ENCODE peak calls at places on chromosome 18, in ten cellular contexts. H is sigmoid colon, B is mesendoderm, A is psoas muscle, K is suprapubic skin, X is lower lobe of right lung, F is pancreas, R is brain microvascular endothelial cell, D is H7, U is adipocyte. W is an unnamed sample.

GRCh38 chr18:13266208-13267100 is 47.9 kb downstream of the LDLRAD4 start:
- DNase-seq in H (no peak), B (no peak), A (peak; percentile 73), K (no peak), X (peak; percentile 68), F (no peak), R (no peak), D (no peak), U (no peak), W (no peak)

GRCh38 chr18:3595282-3596273 is 145.6 kb downstream of the TGIF1 start:
- DNase-seq in H (peak; percentile 82), B (peak; percentile 76), A (no peak), K (no peak), X (no peak), F (peak; percentile 66), R (peak; percentile 92), D (no peak), U (peak; percentile 83), W (peak; percentile 99)

GRCh38 chr18:54805571-54806334 is 22.5 kb upstream of the RAB27B start:
- DNase-seq in H (no peak), B (no peak), A (no peak), K (no peak), X (no peak), F (no peak), R (peak; percentile 97), D (no peak), U (peak; percentile 50), W (peak; percentile 54)

GRCh38 chr18:61988100-61988499 is 95.3 kb upstream of the RNF152 start:
- DNase-seq in H (no peak), B (no peak), A (no peak), K (no peak), X (no peak), F (no peak), R (no peak), D (no peak), U (no peak), W (no peak)

GRCh38 chr18:55582325-55582724 is 5.7 kb downstream of the TCF4 start:
- DNase-seq in H (no peak), B (peak; percentile 88), A (no peak), K (no peak), X (no peak), F (no peak), R (no peak), D (peak; percentile 54), U (no peak), W (peak; percentile 28)

GRCh38 chr18:69691008-69691760 is 256.5 kb downstream of the CD226 start:
- DNase-seq in H (no peak), B (no peak), A (no peak), K (no peak), X (no peak), F (no peak), R (no peak), D (no peak), U (no peak), W (no peak)

GRCh38 chr18:36158261-36158867 is 28.7 kb downstream of the ELP2 start:
- DNase-seq in H (no peak), B (no peak), A (no peak), K (no peak), X (no peak), F (no peak), R (peak; percentile 69), D (no peak), U (peak; percentile 75), W (peak; percentile 69)

GRCh38 chr18:46950064-46950656 is 32.8 kb downstream of the KATNAL2 start:
- DNase-seq in H (no peak), B (peak; percentile 49), A (no peak), K (no peak), X (no peak), F (no peak), R (peak; percentile 3), D (peak; percentile 63), U (peak; percentile 54), W (no peak)

GRCh38 chr18:36411745-36412168 is 114.2 kb downstream of the FHOD3 start:
- DNase-seq in H (no peak), B (peak; percentile 88), A (no peak), K (no peak), X (no peak), F (no peak), R (peak; percentile 36), D (peak; percentile 62), U (no peak), W (no peak)

GRCh38 chr18:13284330-13285027 is 65.9 kb downstream of the LDLRAD4 start:
- DNase-seq in H (no peak), B (no peak), A (no peak), K (no peak), X (no peak), F (no peak), R (no peak), D (peak; percentile 11), U (no peak), W (no peak)

GRCh38 chr18:39946623-39947061 is 2008.4 kb upstream of the PIK3C3 start:
- DNase-seq in H (no peak), B (peak; percentile 80), A (no peak), K (no peak), X (no peak), F (no peak), R (peak; percentile 63), D (peak; percentile 1), U (peak; percentile 34), W (peak; percentile 58)

GRCh38 chr18:10892801-10893595 is 256.4 kb downstream of the PIEZO2 start:
- DNase-seq in H (no peak), B (no peak), A (no peak), K (no peak), X (no peak), F (no peak), R (no peak), D (no peak), U (peak; percentile 49), W (no peak)

GRCh38 chr18:74896390-74896991 is 298.8 kb downstream of the ZNF407 start:
- DNase-seq in H (no peak), B (peak; percentile 75), A (no peak), K (no peak), X (no peak), F (peak; percentile 64), R (no peak), D (peak; percentile 40), U (no peak), W (peak; percentile 7)

GRCh38 chr18:74892066-74892627 is 294.5 kb downstream of the ZNF407 start:
- DNase-seq in H (no peak), B (no peak), A (no peak), K (no peak), X (no peak), F (no peak), R (no peak), D (no peak), U (no peak), W (no peak)

GRCh38 chr18:74897971-74898657 is 300.4 kb downstream of the ZNF407 start:
- DNase-seq in H (no peak), B (no peak), A (no peak), K (no peak), X (no peak), F (no peak), R (peak; percentile 57), D (no peak), U (peak; percentile 52), W (no peak)

GRCh38 chr18:74898965-74899364 is 301.3 kb downstream of the ZNF407 start:
- DNase-seq in H (no peak), B (no peak), A (no peak), K (no peak), X (no peak), F (no peak), R (peak; percentile 57), D (no peak), U (no peak), W (peak; percentile 56)

GRCh38 chr18:74895686-74896085 is 298.0 kb downstream of the ZNF407 start:
- DNase-seq in H (no peak), B (no peak), A (no peak), K (no peak), X (no peak), F (no peak), R (peak; percentile 38), D (no peak), U (peak; percentile 20), W (peak; percentile 25)
- H3K27me3 ChIP-seq in H (no peaks in the 10 kb centered on the region), B (no peaks in the 10 kb centered on the region), A (no peaks in the 10 kb centered on the region), K (no peaks in the 10 kb centered on the region), X (no peaks in the 10 kb centered on the region), F (no peaks in the 10 kb centered on the region), R (no peaks in the 10 kb centered on the region), D (no peaks in the 10 kb centered on the region), U (no peaks in the 10 kb centered on the region), W (no peaks in the 10 kb centered on the region)

DNA sequence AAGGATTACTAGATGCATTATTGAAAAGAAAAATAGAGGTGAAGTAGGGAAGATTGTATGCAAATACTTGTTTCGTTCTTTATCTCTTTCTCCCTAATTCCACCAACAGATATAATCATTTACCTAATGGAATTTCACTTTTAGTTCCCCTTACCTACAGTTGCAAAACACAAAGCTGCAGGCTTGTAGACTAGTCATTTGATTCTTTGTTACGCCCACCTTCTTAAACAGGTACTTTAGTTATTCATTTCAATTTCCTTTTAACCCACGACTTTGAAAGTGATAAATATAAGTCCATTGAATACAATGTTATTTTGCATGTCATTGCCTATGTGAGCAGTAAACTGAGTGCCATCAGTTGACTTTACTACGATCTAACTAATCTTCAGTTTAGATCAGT is 3.9 kb upstream of the HRH4 start:
- DNase-seq in H (no peak), B (no peak), A (no peak), K (no peak), X (no peak), F (no peak), R (no peak), D (no peak), U (no peak), W (no peak)
- H3K27me3 ChIP-seq in H (no peaks in the 10 kb centered on the region), B (no peaks in the 10 kb centered on the region), A (no peaks in the 10 kb centered on the region), K (no peaks in the 10 kb centered on the region), X (no peaks in the 10 kb centered on the region), F (no peaks in the 10 kb centered on the region), R (no peaks in the 10 kb centered on the region), D (no peaks in the 10 kb centered on the region), U (no peaks in the 10 kb centered on the region), W (no peaks in the 10 kb centered on the region)

GRCh38 chr18:79792096-79792987 is 5.4 kb upstream of the KCNG2 start:
- DNase-seq in H (peak; percentile 58), B (no peak), A (peak; percentile 30), K (no peak), X (no peak), F (no peak), R (no peak), D (no peak), U (no peak), W (no peak)
- H3K27me3 ChIP-seq in H (peaks cover 18% of the 10 kb centered on the region), B (peaks cover 10% of the 10 kb centered on the region), A (peaks cover 61% of the 10 kb centered on the region), K (peaks cover 51% of the 10 kb centered on the region), X (peaks cover 54% of the 10 kb centered on the region), F (peaks cover 22% of the 10 kb centered on the region), R (peaks cover 14% of the 10 kb centered on the region), D (peaks cover 19% of the 10 kb centered on the region), U (peaks cover 40% of the 10 kb centered on the region), W (peaks cover 37% of the 10 kb centered on the region)

DNA sequence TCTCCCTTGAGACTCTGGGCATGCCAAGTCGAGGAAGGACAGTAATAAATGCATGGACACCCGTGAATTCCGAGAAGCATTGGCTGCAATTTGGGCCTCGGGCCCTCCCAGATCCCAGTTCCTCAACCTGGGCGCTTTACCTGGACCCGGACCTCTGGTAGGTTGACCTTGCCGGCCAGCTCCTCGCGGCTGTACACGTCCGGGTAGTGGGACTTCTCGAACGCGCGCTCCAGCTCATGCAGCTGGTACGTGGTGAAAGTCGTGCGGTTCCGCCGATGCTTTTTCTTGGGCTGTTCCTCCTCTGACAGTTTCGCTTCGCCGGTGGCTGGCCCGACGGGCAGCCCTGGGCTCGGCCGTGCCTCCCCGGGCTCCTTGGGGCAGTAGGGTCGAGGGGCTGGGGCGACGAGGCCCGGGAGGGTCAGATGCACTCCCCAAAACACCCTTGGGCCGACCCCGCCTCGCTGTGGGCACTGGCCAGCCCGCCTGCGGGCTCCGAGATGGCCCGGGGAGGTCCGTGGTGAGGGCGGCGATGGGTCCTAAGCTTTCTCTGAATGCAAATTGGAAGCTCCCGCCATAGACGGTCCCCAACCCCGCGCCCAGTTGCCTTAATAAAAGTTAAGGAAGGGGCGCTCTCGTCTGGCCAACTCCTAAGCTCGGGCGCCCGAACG is 899 bp downstream of the RAX start:
- DNase-seq in H (no peak), B (no peak), A (no peak), K (no peak), X (no peak), F (no peak), R (no peak), D (peak; percentile 70), U (peak; percentile 30), W (no peak)
- H3K27me3 ChIP-seq in H (peaks cover 67% of the 10 kb centered on the region), B (peaks cover 71% of the 10 kb centered on the region), A (peaks cover 97% of the 10 kb centered on the region), K (peaks cover 99% of the 10 kb centered on the region), X (peaks cover 98% of the 10 kb centered on the region), F (peaks cover 64% of the 10 kb centered on the region), R (peaks cover 96% of the 10 kb centered on the region), D (peaks cover 97% of the 10 kb centered on the region), U (peaks cover 90% of the 10 kb centered on the region), W (peaks cover 90% of the 10 kb centered on the region)

W was measured in kidney epithelial cell.